ENCODE peak calls at places on chromosomes 12 and 14, in four cellular contexts. L is aorta, D is DMS 273 treated with DMSO at 0.1 percent for 48 hours, A is heart left ventricle. J is an unnamed sample.

GRCh38 chr14:97219356-97220017 is 422.3 kb downstream of the VRK1 start:
- DNase-seq in L (no peak), D (no peak), A (no peak), J (no peak)

GRCh38 chr14:31362746-31363145 is 57.6 kb downstream of the HEATR5A start:
- DNase-seq in D (no peak), A (no peak), L (no peak), J (no peak)

GRCh38 chr12:131137009-131137835 is 183.5 kb downstream of the ADGRD1 start:
- DNase-seq in A (no peak), L (no peak), D (no peak), J (no peak)

GRCh38 chr14:89952581-89952980 is 1.9 kb downstream of the EFCAB11 start:
- DNase-seq in D (peak), L (no peak), A (no peak), J (no peak)

GRCh38 chr14:38127356-38127755 is 80.3 kb upstream of the SSTR1 start:
- DNase-seq in D (no peak), L (no peak), A (no peak), J (no peak)

GRCh38 chr14:89336338-89336737 is 80.7 kb downstream of the FOXN3 start:
- DNase-seq in L (no peak), A (no peak), D (no peak), J (no peak)

GRCh38 chr12:46400406-46400805 is 27.8 kb upstream of the SLC38A2 start:
- DNase-seq in D (no peak), L (no peak), A (no peak), J (no peak)

GRCh38 chr12:50224026-50224692 is 57.0 kb upstream of the CERS5 start:
- DNase-seq in A (no peak), D (no peak), L (no peak), J (no peak)

GRCh38 chr14:103057028-103057371 is 349 bp downstream of the CDC42BPB start:
- DNase-seq in D (no peak), A (no peak), L (peak), J (no peak)

GRCh38 chr14:22265319-22266140 is 323.5 kb downstream of the DAD1 start:
- DNase-seq in L (no peak), A (no peak), D (no peak), J (no peak)

GRCh38 chr12:48157889-48158370 is 615 bp upstream of the ASB8 start:
- DNase-seq in D (no peak), L (no peak), A (no peak), J (no peak)

GRCh38 chr14:77892890-77893484 is 93.1 kb downstream of the ADCK1 start:
- DNase-seq in A (no peak), L (no peak), D (no peak), J (peak)

GRCh38 chr12:56080556-56081138 is 682 bp downstream of the ERBB3 start:
- DNase-seq in A (no peak), L (no peak), D (no peak), J (no peak)

GRCh38 chr12:122887817-122888212 is 8.1 kb downstream of the VPS37B start:
- DNase-seq in L (no peak), A (no peak), D (no peak), J (no peak)

GRCh38 chr12:49643961-49644619 is 20.7 kb downstream of the PRPF40B start:
- DNase-seq in D (no peak), L (peak), A (peak), J (no peak)

GRCh38 chr12:76546889-76547288 is 12.7 kb downstream of the OSBPL8 start:
- DNase-seq in D (no peak), A (no peak), L (no peak), J (no peak)

GRCh38 chr12:125272252-125272980 is 207.2 kb downstream of the AACS start:
- DNase-seq in L (no peak), A (no peak), D (no peak), J (no peak)

GRCh38 chr14:104601786-104602185 is 2.8 kb downstream of the TMEM179 start:
- DNase-seq in L (no peak), D (no peak), A (no peak), J (peak)

GRCh38 chr14:103930051-103930604 is 1.9 kb downstream of the TDRD9 start:
- DNase-seq in A (no peak), D (no peak), L (no peak), J (no peak)

GRCh38 chr12:88577537-88577936 is 2.7 kb downstream of the KITLG start:
- DNase-seq in L (no peak), A (no peak), D (no peak), J (no peak)

GRCh38 chr12:23536293-23536692 is 413.2 kb downstream of the SOX5 start:
- DNase-seq in D (no peak), A (no peak), L (no peak), J (no peak)

GRCh38 chr12:91885851-91886250 is 259.8 kb downstream of the BTG1 start:
- DNase-seq in L (no peak), D (no peak), A (no peak), J (no peak)

GRCh38 chr12:93453633-93454032 is 11.9 kb upstream of the UBE2N start:
- DNase-seq in L (no peak), A (no peak), D (no peak), J (no peak)

J was measured in chondrocyte.